ENCODE peak calls at places on chromosomes 5 and 9, in nine cellular contexts. C is PC-9; T is CD8-positive, alpha-beta T cell; G is esophagus squamous epithelium; X is lower lobe of right lung; B is aorta; Q is IMR-90; H is tibial artery; W is GM23338. L is an unnamed sample.
A peak's percentile ranks its signal among the peaks of the same experiment; 100 is the strongest.

GRCh38 chr5:39092581-39093350 is 18.6 kb upstream of the RICTOR start:
- DNase-seq in Q (peak; percentile 61), X (no peak), G (no peak), H (no peak), B (no peak), T (no peak), W (no peak), C (peak; percentile 71), L (no peak)

GRCh38 chr5:59711316-59711715 is 182.2 kb downstream of the PDE4D start:
- DNase-seq in C (no peak), X (no peak), B (no peak), W (no peak), G (no peak), Q (no peak), H (no peak), T (no peak), L (no peak)

GRCh38 chr5:159518361-159518760 is 188.1 kb upstream of the IL12B start:
- DNase-seq in Q (peak; percentile 21), T (no peak), G (no peak), W (no peak), C (peak; percentile 99), B (no peak), H (peak; percentile 31), X (peak; percentile 69), L (no peak)

GRCh38 chr9:114465417-114465816 is 39.9 kb downstream of the WHRN start:
- DNase-seq in X (no peak), T (no peak), B (no peak), Q (no peak), W (no peak), G (no peak), C (no peak), H (no peak), L (no peak)

GRCh38 chr5:19369561-19369960 is 618.4 kb downstream of the CDH18 start:
- DNase-seq in Q (no peak), H (no peak), X (no peak), C (no peak), W (no peak), T (no peak), G (no peak), B (no peak), L (no peak)

GRCh38 chr9:115262477-115262876 is 144.5 kb upstream of the TNC start:
- DNase-seq in B (no peak), C (peak; percentile 99), H (no peak), G (no peak), Q (peak; percentile 75), W (no peak), T (no peak), X (peak; percentile 79), L (no peak)

GRCh38 chr5:173789031-173789920 is 98.9 kb upstream of the CPEB4 start:
- DNase-seq in C (peak; percentile 68), Q (peak; percentile 78), W (no peak), B (no peak), H (no peak), G (no peak), T (no peak), X (peak; percentile 61), L (no peak)

GRCh38 chr5:30041831-30042385 is 1151.6 kb upstream of the CDH6 start:
- DNase-seq in Q (no peak), H (no peak), G (no peak), B (no peak), T (no peak), X (no peak), W (no peak), C (no peak), L (no peak)

GRCh38 chr9:87592554-87593394 is 95.1 kb downstream of the DAPK1 start:
- DNase-seq in G (no peak), H (peak; percentile 31), B (peak; percentile 75), W (no peak), X (peak; percentile 65), C (no peak), Q (peak; percentile 69), T (no peak), L (no peak)

GRCh38 chr5:163339148-163339547 is 98.2 kb upstream of the CCNG1 start:
- DNase-seq in H (no peak), T (no peak), Q (no peak), B (no peak), X (no peak), G (no peak), W (no peak), C (no peak), L (no peak)

GRCh38 chr9:77158772-77159513 is 18.4 kb upstream of the VPS13A start:
- DNase-seq in T (no peak), C (no peak), B (no peak), W (no peak), Q (peak; percentile 45), G (no peak), X (no peak), H (no peak), L (no peak)

GRCh38 chr5:1216211-1216917 is 8.8 kb upstream of the SLC6A18 start:
- DNase-seq in X (no peak), W (no peak), H (no peak), Q (no peak), T (no peak), B (peak; percentile 26), C (no peak), G (no peak), L (no peak)

GRCh38 chr5:316210-317085 is 5.1 kb upstream of the AHRR start:
- DNase-seq in T (no peak), B (no peak), C (no peak), H (no peak), G (no peak), W (no peak), Q (no peak), X (no peak), L (no peak)

GRCh38 chr9:82457281-82457680 is 468.7 kb downstream of the SPATA31D1 start:
- DNase-seq in C (no peak), Q (no peak), T (no peak), B (no peak), W (no peak), G (no peak), X (no peak), H (no peak), L (no peak)

GRCh38 chr9:131348631-131349521 is 45.0 kb upstream of the PRRC2B start:
- DNase-seq in Q (no peak), W (peak; percentile 52), T (no peak), B (peak; percentile 31), C (no peak), H (no peak), G (no peak), X (peak; percentile 28), L (no peak)

GRCh38 chr5:3740546-3741371 is 145.1 kb downstream of the IRX1 start:
- DNase-seq in Q (no peak), H (no peak), B (no peak), G (no peak), T (no peak), W (no peak), C (no peak), X (no peak), L (no peak)

GRCh38 chr5:10471672-10472071 is 30.0 kb downstream of the ROPN1L start:
- DNase-seq in B (no peak), T (no peak), Q (peak; percentile 51), G (no peak), H (no peak), X (no peak), W (no peak), C (no peak), L (no peak)

GRCh38 chr5:569868-570361 is 42.2 kb upstream of the CEP72 start:
- DNase-seq in H (no peak), X (no peak), Q (no peak), C (no peak), G (no peak), B (no peak), T (no peak), W (no peak), L (no peak)

GRCh38 chr9:5815421-5815820 is 17.5 kb downstream of the ERMP1 start:
- DNase-seq in H (no peak), Q (no peak), G (no peak), T (no peak), C (peak; percentile 67), X (no peak), B (no peak), W (no peak), L (no peak)

GRCh38 chr5:73636408-73636807 is 10.4 kb downstream of the ARHGEF28 start:
- DNase-seq in X (no peak), G (no peak), B (no peak), C (no peak), W (no peak), T (no peak), Q (no peak), H (no peak), L (no peak)

GRCh38 chr9:92948032-92948534 is 760 bp downstream of the FGD3 start:
- DNase-seq in T (no peak), Q (no peak), G (no peak), H (no peak), X (no peak), W (no peak), B (no peak), C (no peak), L (peak; percentile 44)
- H3K4me3 ChIP-seq in T (peak overlapping the region; percentile 73), Q (no peak overlapping the region), G (peak overlapping the region; percentile 51), H (no peak overlapping the region), X (peak overlapping the region; percentile 66), W (peak overlapping the region; percentile 66), B (no peak overlapping the region), C (peak overlapping the region; percentile 73), L (peak overlapping the region; percentile 91)

DNA sequence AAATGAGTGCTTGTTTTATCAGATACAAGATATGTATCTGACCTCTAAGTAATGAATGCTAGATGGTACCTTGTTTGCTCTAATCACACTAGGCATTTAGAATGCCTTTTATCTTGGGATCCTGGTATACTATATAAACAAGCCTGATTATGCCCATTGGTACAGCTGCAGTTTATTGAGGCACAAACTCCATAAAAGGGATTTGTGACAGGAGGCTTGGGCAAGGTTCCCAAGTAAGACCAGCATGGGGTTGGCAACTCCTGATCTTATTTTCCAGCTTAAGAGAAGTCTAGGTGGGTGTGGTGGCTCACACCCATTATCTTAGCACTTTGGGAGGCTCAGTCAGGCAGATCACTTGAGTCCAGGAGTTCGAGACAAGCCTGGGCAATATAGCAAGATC is 93.9 kb upstream of the DMRT1 start:
- DNase-seq in Q (no peak), C (no peak), B (no peak), H (no peak), T (no peak), W (no peak), G (no peak), X (no peak), L (no peak)
- H3K27ac ChIP-seq in Q (no peak overlapping the region), C (no peak overlapping the region), B (peak overlapping the region; percentile 42), H (peak overlapping the region; percentile 80), T (no peak overlapping the region), W (no peak overlapping the region), G (peak overlapping the region; percentile 65), X (no peak overlapping the region), L (no peak overlapping the region)

GRCh38 chr9:133968428-133968827 is 23.7 kb downstream of the VAV2 start:
- DNase-seq in W (no peak), Q (no peak), C (no peak), H (no peak), X (peak; percentile 39), T (no peak), B (peak; percentile 22), G (no peak), L (no peak)
- H3K4me3 ChIP-seq in W (no peak overlapping the region), Q (no peak overlapping the region), C (no peak overlapping the region), H (no peak overlapping the region), X (no peak overlapping the region), T (no peak overlapping the region), B (no peak overlapping the region), G (no peak overlapping the region), L (no peak overlapping the region)

DNA sequence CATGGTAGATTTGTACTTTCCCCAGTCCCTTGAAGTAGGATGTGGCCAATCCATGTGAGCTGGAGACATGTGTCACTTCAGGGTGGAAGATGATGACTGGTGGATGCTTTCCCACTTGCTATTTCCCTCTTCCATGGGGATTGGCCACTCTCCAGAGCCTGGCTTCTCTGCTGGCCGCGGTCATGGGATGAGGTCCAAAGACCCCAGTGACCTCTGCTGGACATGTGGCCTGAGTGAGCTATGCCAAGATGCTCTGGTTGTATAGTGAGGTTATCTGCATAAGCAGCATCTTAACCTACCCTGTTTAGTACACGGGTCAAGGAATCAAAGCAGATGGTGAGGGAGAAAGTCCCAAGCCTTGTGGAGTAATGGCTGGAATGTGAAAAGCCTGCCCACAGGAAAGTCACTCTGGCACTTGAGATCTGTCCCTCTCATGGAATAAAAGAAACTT is 47.1 kb downstream of the SH3PXD2B start:
- DNase-seq in B (no peak), T (no peak), C (no peak), Q (peak; percentile 55), H (no peak), X (no peak), W (no peak), G (no peak), L (no peak)
- H3K27ac ChIP-seq in B (no peak overlapping the region), T (no peak overlapping the region), C (peak overlapping the region; percentile 74), Q (no peak overlapping the region), H (peak overlapping the region; percentile 12), X (peak overlapping the region; percentile 31), W (no peak overlapping the region), G (no peak overlapping the region), L (no peak overlapping the region)

L was measured in naive thymus-derived CD4-positive, alpha-beta T cell.